ENCODE peak calls at places on chromosome 10, in six cellular contexts. E, T, G, U, S and Q are unnamed samples.
A peak's percentile ranks its signal among the peaks of the same experiment; 100 is the strongest.

GRCh38 chr10:101319241-101319915 is 34.6 kb upstream of the BTRC start:
- DNase-seq in S (no peak), T (no peak), G (no peak), U (peak; percentile 17), E (no peak), Q (peak; percentile 25)

GRCh38 chr10:28139138-28139537 is 140.3 kb upstream of the ODAD2 start:
- DNase-seq in T (no peak), G (no peak), S (no peak), U (no peak), E (no peak), Q (no peak)

GRCh38 chr10:31912898-31913847 is 15.5 kb downstream of the ARHGAP12 start:
- DNase-seq in G (no peak), E (no peak), T (peak; percentile 36), U (peak; percentile 37), S (no peak), Q (no peak)

GRCh38 chr10:71371750-71372166 is 25.0 kb upstream of the CDH23 start:
- DNase-seq in T (no peak), U (no peak), E (no peak), G (no peak), S (no peak), Q (peak; percentile 65)

GRCh38 chr10:29966269-29966668 is 93.1 kb downstream of the JCAD start:
- DNase-seq in S (no peak), T (no peak), G (no peak), E (no peak), U (no peak), Q (no peak)

GRCh38 chr10:43409385-43410109 is 561 bp upstream of the HNRNPF start:
- DNase-seq in T (peak; percentile 62), G (peak; percentile 56), U (peak; percentile 68), E (no peak), S (no peak), Q (no peak)

GRCh38 chr10:124000792-124001201 is 92.6 kb downstream of the CHST15 start:
- DNase-seq in G (no peak), E (no peak), S (peak; percentile 7), U (no peak), T (no peak), Q (no peak)

GRCh38 chr10:101244321-101245050 is 15.2 kb upstream of the LBX1 start:
- DNase-seq in S (no peak), U (no peak), G (no peak), E (no peak), T (no peak), Q (no peak)

GRCh38 chr10:11687779-11688447 is 54.3 kb upstream of the ECHDC3 start:
- DNase-seq in G (no peak), E (no peak), U (no peak), T (no peak), S (peak; percentile 26), Q (no peak)

GRCh38 chr10:70007116-70007820 is 45.4 kb upstream of the MACROH2A2 start:
- DNase-seq in E (no peak), U (no peak), G (no peak), S (no peak), T (no peak), Q (no peak)

GRCh38 chr10:35876248-35876647 is 234.2 kb upstream of the FZD8 start:
- DNase-seq in U (no peak), G (no peak), E (no peak), S (no peak), T (no peak), Q (no peak)

GRCh38 chr10:73044378-73045285 is 52.0 kb downstream of the P4HA1 start:
- DNase-seq in S (no peak), T (no peak), G (no peak), E (no peak), U (no peak), Q (no peak)

GRCh38 chr10:73042130-73042529 is 54.5 kb downstream of the P4HA1 start:
- DNase-seq in T (no peak), S (no peak), U (no peak), E (no peak), G (no peak), Q (no peak)

GRCh38 chr10:73039635-73040034 is 57.0 kb downstream of the P4HA1 start:
- DNase-seq in E (no peak), T (no peak), G (no peak), U (no peak), S (no peak), Q (no peak)

GRCh38 chr10:73043319-73043718 is 53.3 kb downstream of the P4HA1 start:
- DNase-seq in T (no peak), S (no peak), G (no peak), U (no peak), E (no peak), Q (no peak)

GRCh38 chr10:73043766-73044377 is 52.8 kb downstream of the P4HA1 start:
- DNase-seq in G (no peak), S (no peak), U (no peak), E (no peak), T (no peak), Q (no peak)
- H3K27ac ChIP-seq in G (peak overlapping the region; percentile 19), S (no peak overlapping the region), U (peak overlapping the region; percentile 84), E (no peak overlapping the region), T (peak overlapping the region; percentile 7), Q (no peak overlapping the region)

GRCh38 chr10:58743466-58744115 is 230.9 kb downstream of the BICC1 start:
- DNase-seq in U (no peak), E (no peak), T (no peak), S (no peak), G (no peak), Q (no peak)
- H3K9me3 ChIP-seq in U (no peaks in the 10 kb centered on the region), E (no peaks in the 10 kb centered on the region), T (no peaks in the 10 kb centered on the region), S (no peaks in the 10 kb centered on the region), G (no peaks in the 10 kb centered on the region), Q (no peaks in the 10 kb centered on the region)

GRCh38 chr10:78296794-78297193 is 263.1 kb downstream of the RPS24 start:
- DNase-seq in G (no peak), S (no peak), U (no peak), E (no peak), T (no peak), Q (no peak)
- H3K27ac ChIP-seq in G (no peak overlapping the region), S (no peak overlapping the region), U (no peak overlapping the region), E (no peak overlapping the region), T (no peak overlapping the region), Q (no peak overlapping the region)

DNA sequence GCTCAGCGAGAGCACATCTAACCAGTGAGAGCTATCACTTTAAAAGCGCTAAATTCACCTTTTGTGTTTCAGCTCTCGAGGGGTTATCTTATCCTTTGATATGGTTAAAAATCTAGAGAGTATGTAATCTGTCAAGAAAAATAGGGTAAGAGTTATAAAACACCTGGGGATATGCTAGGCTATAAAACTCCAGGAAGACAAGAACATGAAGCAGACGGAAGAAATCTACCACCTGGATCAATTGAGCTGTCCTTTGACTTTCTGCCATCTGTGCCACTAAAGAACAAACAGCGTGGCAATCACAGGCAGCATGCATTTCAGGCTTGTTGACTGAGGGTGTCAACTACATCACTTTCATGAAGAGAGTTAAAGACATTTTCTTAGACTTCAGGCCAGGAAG is 83.1 kb downstream of the ZNF248 start:
- DNase-seq in E (no peak), U (no peak), S (no peak), T (no peak), G (no peak), Q (no peak)
- H3K9me3 ChIP-seq in E (peaks cover 48% of the 10 kb centered on the region), U (no peaks in the 10 kb centered on the region), S (no peaks in the 10 kb centered on the region), T (no peaks in the 10 kb centered on the region), G (no peaks in the 10 kb centered on the region), Q (no peaks in the 10 kb centered on the region)

GRCh38 chr10:114300036-114300645 is 61.1 kb downstream of the VWA2 start:
- DNase-seq in U (no peak), E (no peak), G (no peak), T (no peak), S (no peak), Q (no peak)

GRCh38 chr10:114301951-114302710 is 63.1 kb downstream of the VWA2 start:
- DNase-seq in G (peak; percentile 34), S (no peak), E (no peak), T (peak; percentile 58), U (no peak), Q (no peak)

GRCh38 chr10:114303556-114303955 is 64.5 kb downstream of the VWA2 start:
- DNase-seq in S (no peak), G (no peak), U (no peak), T (no peak), E (no peak), Q (no peak)

GRCh38 chr10:114304017-114304565 is 65.0 kb downstream of the VWA2 start:
- DNase-seq in E (peak; percentile 86), T (peak; percentile 81), S (peak; percentile 84), G (peak; percentile 73), U (peak; percentile 81), Q (peak; percentile 82)

DNA sequence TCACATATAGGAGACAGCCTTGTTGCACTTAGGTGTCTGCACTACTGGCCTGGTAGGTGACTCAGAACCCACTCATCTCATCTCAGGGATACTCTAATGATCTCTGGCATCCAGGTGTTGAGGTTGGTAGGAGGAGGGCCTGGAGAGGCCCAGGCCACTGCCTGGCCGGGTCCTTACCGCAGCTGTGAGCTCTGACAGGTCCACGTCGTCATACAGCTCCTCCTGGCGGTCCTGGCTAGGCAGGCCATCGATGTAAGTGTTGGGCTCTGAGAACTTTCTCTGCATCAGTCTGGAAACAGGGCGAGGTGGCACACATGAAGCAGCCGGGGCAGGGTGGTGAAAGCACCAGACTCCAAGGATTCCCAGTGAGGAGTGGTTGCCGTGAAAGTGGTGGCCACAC is 62.1 kb downstream of the VWA2 start:
- DNase-seq in G (no peak), S (no peak), U (no peak), T (no peak), E (no peak), Q (no peak)
- H3K27ac ChIP-seq in G (no peak overlapping the region), S (no peak overlapping the region), U (no peak overlapping the region), T (no peak overlapping the region), E (no peak overlapping the region), Q (no peak overlapping the region)

GRCh38 chr10:108413954-108414353 is 1249.4 kb upstream of the SORCS1 start:
- DNase-seq in U (no peak), S (no peak), G (no peak), T (no peak), E (no peak), Q (no peak)
- H3K9me3 ChIP-seq in U (no peaks in the 10 kb centered on the region), S (no peaks in the 10 kb centered on the region), G (no peaks in the 10 kb centered on the region), T (no peaks in the 10 kb centered on the region), E (no peaks in the 10 kb centered on the region), Q (no peaks in the 10 kb centered on the region)

DNA sequence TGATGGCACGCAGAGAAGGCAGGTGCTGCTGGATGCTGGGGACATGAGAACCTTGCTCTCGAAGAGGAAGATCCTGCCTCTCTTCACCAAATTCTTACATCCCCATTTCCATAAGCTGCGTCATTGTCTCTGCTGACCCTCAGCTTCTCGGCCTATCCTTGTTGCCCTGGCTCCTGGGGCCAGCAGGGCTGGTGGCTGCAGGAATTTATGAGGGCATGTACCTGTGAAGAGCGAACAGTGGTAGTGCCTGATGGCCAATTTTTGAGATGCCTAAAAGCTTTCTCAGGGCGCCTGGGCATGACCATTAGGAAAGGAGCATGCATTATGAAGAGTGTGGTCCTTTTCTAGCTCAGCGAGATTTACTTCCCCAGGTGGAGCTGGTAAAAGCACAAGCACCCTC is 479.5 kb upstream of the KLF6 start:
- DNase-seq in G (no peak), E (no peak), S (no peak), T (no peak), U (no peak), Q (no peak)
- H3K27ac ChIP-seq in G (no peak overlapping the region), E (no peak overlapping the region), S (no peak overlapping the region), T (no peak overlapping the region), U (no peak overlapping the region), Q (no peak overlapping the region)